ENCODE peak calls at places on chromosomes 13 and 19, in six cellular contexts. G is lung; R is neural progenitor cell; Y is CD8-positive, alpha-beta T cell; B is heart left ventricle; F is tibial artery. O is an unnamed sample. For H3K9me3, the result is how much of the 10 kb centered on the place peaks cover.

GRCh38 chr19:7789447-7789846 is 26.4 kb downstream of the CLEC4M start:
- DNase-seq in G (no peak), R (peak), Y (peak), B (no peak), F (no peak), O (no peak)

GRCh38 chr13:61531383-61532065 is 115.9 kb upstream of the PCDH20 start:
- DNase-seq in G (no peak), R (no peak), Y (no peak), B (no peak), F (no peak), O (no peak)

GRCh38 chr19:3368848-3369336 is 2.5 kb downstream of the NFIC start:
- DNase-seq in G (no peak), R (no peak), Y (no peak), B (no peak), F (no peak), O (no peak)

GRCh38 chr19:47111081-47111589 is 2.4 kb downstream of the ZC3H4 start:
- DNase-seq in G (peak), R (peak), Y (peak), B (no peak), F (no peak), O (no peak)

GRCh38 chr19:35462476-35462953 is 14.5 kb downstream of the FFAR2 start:
- DNase-seq in G (no peak), R (no peak), Y (peak), B (no peak), F (no peak), O (no peak)

GRCh38 chr19:41407271-41407670 is 9.7 kb downstream of the BCKDHA start:
- DNase-seq in G (no peak), R (peak), Y (no peak), B (no peak), F (peak), O (no peak)

GRCh38 chr13:64709079-64709478 is 2521.1 kb downstream of the PCDH9 start:
- DNase-seq in G (no peak), R (peak), Y (no peak), B (no peak), F (no peak), O (no peak)

GRCh38 chr19:2623743-2624142 is 78.8 kb downstream of the GNG7 start:
- DNase-seq in G (no peak), R (no peak), Y (no peak), B (no peak), F (no peak), O (no peak)

GRCh38 chr19:14648506-14648905 is 26.1 kb downstream of the ADGRE3 start:
- DNase-seq in G (no peak), R (no peak), Y (no peak), B (no peak), F (no peak), O (no peak)

GRCh38 chr19:14650161-14650560 is 24.5 kb downstream of the ADGRE3 start:
- DNase-seq in G (no peak), R (no peak), Y (no peak), B (no peak), F (no peak), O (no peak)

GRCh38 chr19:14654786-14655185 is 19.9 kb downstream of the ADGRE3 start:
- DNase-seq in G (no peak), R (no peak), Y (no peak), B (no peak), F (no peak), O (no peak)

GRCh38 chr19:14649020-14649419 is 25.6 kb downstream of the ADGRE3 start:
- DNase-seq in G (no peak), R (no peak), Y (no peak), B (no peak), F (no peak), O (no peak)
- H3K9me3 ChIP-seq in G (under half), R (under half), Y (under half), B (under half), F (under half), O (under half)

GRCh38 chr19:51799311-51799997 is 4.5 kb downstream of the FPR3 start:
- DNase-seq in G (peak), R (no peak), Y (no peak), B (peak), F (peak), O (peak)
- H3K9me3 ChIP-seq in G (under half), R (under half), Y (under half), B (under half), F (under half), O (under half)

GRCh38 chr19:55980415-55980814 is 6.2 kb upstream of the NLRP5 start:
- DNase-seq in G (no peak), R (no peak), Y (no peak), B (no peak), F (no peak), O (no peak)
- H3K9me3 ChIP-seq in G (under half), R (under half), Y (under half), B (under half), F (under half), O (under half)

GRCh38 chr19:28988066-28988465 is 224.9 kb downstream of the UQCRFS1 start:
- DNase-seq in G (no peak), R (no peak), Y (no peak), B (no peak), F (no peak), O (no peak)

GRCh38 chr19:28984315-28984714 is 228.6 kb downstream of the UQCRFS1 start:
- DNase-seq in G (no peak), R (no peak), Y (no peak), B (no peak), F (no peak), O (no peak)

GRCh38 chr19:28981994-28982393 is 231.0 kb downstream of the UQCRFS1 start:
- DNase-seq in G (no peak), R (no peak), Y (no peak), B (no peak), F (no peak), O (no peak)

GRCh38 chr19:28987177-28987576 is 225.8 kb downstream of the UQCRFS1 start:
- DNase-seq in G (no peak), R (no peak), Y (no peak), B (no peak), F (no peak), O (no peak)

GRCh38 chr19:28985201-28985600 is 227.8 kb downstream of the UQCRFS1 start:
- DNase-seq in G (no peak), R (no peak), Y (no peak), B (no peak), F (no peak), O (no peak)
- H3K9me3 ChIP-seq in G (under half), R (under half), Y (under half), B (under half), F (under half), O (under half)

DNA sequence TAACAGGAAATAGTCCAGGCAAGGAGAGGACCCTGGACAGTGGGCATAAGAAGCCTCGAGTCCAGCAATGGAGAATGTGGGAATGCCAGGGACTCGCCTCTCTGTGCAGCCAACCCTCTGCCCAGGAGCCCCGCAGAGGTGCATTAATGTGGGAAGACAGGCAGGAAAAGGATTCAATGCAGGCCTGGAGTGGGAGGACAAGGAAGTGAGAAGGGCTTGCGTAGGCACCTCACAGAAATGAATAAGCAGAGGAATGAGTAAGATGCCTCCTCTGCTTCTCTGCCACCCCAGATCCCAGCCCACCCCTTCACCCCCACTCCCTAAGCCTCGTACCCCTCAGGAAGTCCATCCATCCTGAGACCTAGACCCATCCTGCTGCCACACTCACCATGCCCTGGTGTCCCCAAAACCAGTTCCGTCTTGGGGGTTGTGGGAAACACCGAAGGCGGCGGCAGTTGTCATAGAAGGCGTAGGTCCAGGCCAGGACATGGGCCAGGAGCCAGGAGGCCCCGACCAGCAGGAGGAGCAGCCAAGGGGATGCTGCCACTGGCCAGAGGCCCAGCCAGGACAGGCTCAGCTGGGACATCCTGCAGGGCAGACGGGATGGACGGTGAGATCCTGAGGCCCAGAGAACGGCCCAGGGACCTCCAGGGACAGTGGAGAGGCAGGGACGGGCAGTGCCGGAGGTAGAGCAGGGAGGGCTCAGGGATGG is 692 bp downstream of the CYP4F2 start:
- DNase-seq in G (no peak), R (no peak), Y (no peak), B (no peak), F (no peak), O (no peak)
- H3K9me3 ChIP-seq in G (under half), R (under half), Y (under half), B (under half), F (under half), O (under half)

O was measured in prostate gland.